ENCODE peak calls at places on chromosomes 5 and 9, in six cellular contexts. S, O, R, M, E and W are unnamed samples.

GRCh38 chr5:53167836-53168235 is 58.3 kb upstream of the MOCS2 start:
- DNase-seq in S (peak; percentile 30), O (no peak), R (no peak), M (no peak), E (no peak), W (peak; percentile 82)

GRCh38 chr5:157761690-157762611 is 18.4 kb downstream of the LSM11 start:
- DNase-seq in S (peak; percentile 77), O (no peak), R (peak; percentile 66), M (no peak), E (no peak), W (peak; percentile 73)

GRCh38 chr5:59423021-59423420 is 470.5 kb downstream of the PDE4D start:
- DNase-seq in S (peak; percentile 54), O (no peak), R (no peak), M (no peak), E (no peak), W (peak; percentile 18)

GRCh38 chr5:106288977-106289376 is 1381.8 kb downstream of the EFNA5 start:
- DNase-seq in S (no peak), O (no peak), R (no peak), M (no peak), E (no peak), W (peak; percentile 13)

GRCh38 chr9:92747459-92748232 is 17.0 kb downstream of the BICD2 start:
- DNase-seq in S (peak; percentile 74), O (no peak), R (no peak), M (no peak), E (no peak), W (no peak)

GRCh38 chr5:53201746-53202145 is 92.2 kb upstream of the MOCS2 start:
- DNase-seq in S (no peak), O (no peak), R (no peak), M (no peak), E (no peak), W (no peak)

GRCh38 chr9:137618105-137619067 is at the start of gene EHMT1:
- DNase-seq in S (peak; percentile 95), O (peak; percentile 79), R (peak; percentile 98), M (peak; percentile 90), E (peak; percentile 88), W (peak; percentile 73)

GRCh38 chr9:124340219-124341069 is 74.8 kb downstream of the PSMB7 start:
- DNase-seq in S (no peak), O (no peak), R (no peak), M (no peak), E (no peak), W (no peak)

GRCh38 chr9:125561497-125562148 is 145.4 kb downstream of the MAPKAP1 start:
- DNase-seq in S (no peak), O (no peak), R (no peak), M (no peak), E (no peak), W (no peak)

GRCh38 chr9:108205276-108205675 is 650.5 kb downstream of the ACTL7B start:
- DNase-seq in S (peak; percentile 58), O (no peak), R (no peak), M (no peak), E (no peak), W (peak; percentile 50)

GRCh38 chr9:132241840-132242620 is 80.2 kb downstream of the NTNG2 start:
- DNase-seq in S (no peak), O (peak; percentile 28), R (peak; percentile 26), M (peak; percentile 60), E (no peak), W (no peak)

GRCh38 chr5:76547242-76547890 is 75.8 kb downstream of the F2RL2 start:
- DNase-seq in S (peak; percentile 4), O (peak; percentile 16), R (no peak), M (peak; percentile 47), E (no peak), W (no peak)

GRCh38 chr9:32431196-32431595 is 46.8 kb downstream of the ACO1 start:
- DNase-seq in S (peak; percentile 14), O (no peak), R (no peak), M (no peak), E (no peak), W (no peak)

GRCh38 chr9:104025109-104025508 is 69.0 kb upstream of the SMC2 start:
- DNase-seq in S (peak; percentile 37), O (no peak), R (no peak), M (no peak), E (no peak), W (no peak)

GRCh38 chr5:135387629-135387960 is 11.4 kb downstream of the MACROH2A1 start:
- DNase-seq in S (no peak), O (no peak), R (no peak), M (no peak), E (no peak), W (peak; percentile 50)

GRCh38 chr5:151219789-151220188 is 4.1 kb downstream of the CCDC69 start:
- DNase-seq in S (no peak), O (no peak), R (no peak), M (no peak), E (no peak), W (no peak)

GRCh38 chr9:132129535-132129934 is 32.3 kb upstream of the NTNG2 start:
- DNase-seq in S (no peak), O (no peak), R (no peak), M (no peak), E (no peak), W (no peak)

GRCh38 chr9:2816476-2817141 is 27.3 kb downstream of the PUM3 start:
- DNase-seq in S (peak; percentile 86), O (no peak), R (no peak), M (no peak), E (no peak), W (peak; percentile 13)

GRCh38 chr5:113091622-113092021 is 115.0 kb downstream of the DCP2 start:
- DNase-seq in S (no peak), O (no peak), R (no peak), M (no peak), E (no peak), W (no peak)

GRCh38 chr5:137395011-137395755 is 103.9 kb downstream of the SPOCK1 start:
- DNase-seq in S (peak; percentile 74), O (no peak), R (no peak), M (no peak), E (no peak), W (peak; percentile 60)

GRCh38 chr5:137282216-137282615 is 216.9 kb downstream of the SPOCK1 start:
- DNase-seq in S (no peak), O (no peak), R (no peak), M (no peak), E (no peak), W (peak; percentile 48)

GRCh38 chr9:33921967-33922895 is 105.3 kb downstream of the UBE2R2 start:
- DNase-seq in S (peak; percentile 58), O (no peak), R (peak; percentile 67), M (peak; percentile 31), E (peak; percentile 15), W (no peak)

GRCh38 chr5:135034186-135034962 is at the start of gene PITX1:
- DNase-seq in S (peak; percentile 44), O (no peak), R (peak; percentile 77), M (peak; percentile 20), E (no peak), W (peak; percentile 12)